ENCODE peak calls at places on chromosome 12, in seven cellular contexts. D is mesothelial cell of epicardium, Z is body of pancreas, A is immature natural killer cell, X is adrenal gland, P is left cardiac atrium, I is tibial artery. F is an unnamed sample.

GRCh38 chr12:103780093-103780440 is 61.0 kb downstream of the NT5DC3 start:
- DNase-seq in X (no peak), D (no peak), A (no peak), I (no peak), P (no peak), Z (no peak), F (no peak)

GRCh38 chr12:6230321-6231110 is 30.3 kb downstream of the CD9 start:
- DNase-seq in P (peak), Z (peak), D (no peak), X (no peak), A (peak), I (peak), F (peak)

GRCh38 chr12:97026901-97027300 is 119.8 kb downstream of the NEDD1 start:
- DNase-seq in X (no peak), Z (no peak), D (no peak), I (no peak), A (no peak), P (no peak), F (no peak)

GRCh38 chr12:68746572-68747180 is 700 bp downstream of the SLC35E3 start:
- DNase-seq in Z (peak), D (peak), I (peak), A (no peak), X (peak), P (peak), F (peak)

GRCh38 chr12:26116829-26117228 is 8.0 kb downstream of the BHLHE41 start:
- DNase-seq in A (no peak), D (no peak), X (no peak), P (no peak), I (no peak), Z (no peak), F (no peak)

GRCh38 chr12:6336859-6337744 is 4.8 kb downstream of the TNFRSF1A start:
- DNase-seq in I (no peak), P (no peak), A (peak), D (no peak), X (no peak), Z (no peak), F (no peak)

GRCh38 chr12:79725987-79726386 is 35.2 kb upstream of the PAWR start:
- DNase-seq in D (no peak), X (no peak), A (no peak), I (no peak), P (no peak), Z (no peak), F (no peak)

GRCh38 chr12:117472983-117473382 is 111.6 kb upstream of the NOS1 start:
- DNase-seq in D (no peak), X (no peak), A (no peak), P (no peak), I (no peak), Z (peak), F (no peak)

GRCh38 chr12:112161711-112162110 is 36.4 kb downstream of the TRAFD1 start:
- DNase-seq in Z (no peak), P (no peak), I (no peak), D (no peak), A (no peak), X (no peak), F (no peak)

GRCh38 chr12:124938606-124939427 is 24.4 kb upstream of the UBC start:
- DNase-seq in A (no peak), X (peak), I (peak), Z (peak), D (peak), P (peak), F (peak)

GRCh38 chr12:57762463-57762862 is 4.4 kb downstream of the CYP27B1 start:
- DNase-seq in I (no peak), D (no peak), X (no peak), P (no peak), Z (no peak), A (no peak), F (no peak)

GRCh38 chr12:53744730-53745129 is 7.0 kb downstream of the CISTR start:
- DNase-seq in Z (no peak), A (no peak), D (no peak), P (no peak), I (no peak), X (no peak), F (no peak)

GRCh38 chr12:124493809-124494750 is 73.3 kb downstream of the NCOR2 start:
- DNase-seq in A (no peak), I (no peak), P (no peak), D (no peak), Z (no peak), X (no peak), F (no peak)

GRCh38 chr12:120628919-120629318 is 11.5 kb upstream of the CABP1 start:
- DNase-seq in I (no peak), D (no peak), X (no peak), Z (peak), P (no peak), A (no peak), F (no peak)

GRCh38 chr12:90399317-90399716 is 555.7 kb downstream of the CCER1 start:
- DNase-seq in P (no peak), X (no peak), A (no peak), I (no peak), D (no peak), Z (no peak), F (no peak)

GRCh38 chr12:58969227-58969626 is 48.9 kb upstream of the LRIG3 start:
- DNase-seq in I (no peak), Z (no peak), X (no peak), A (no peak), P (no peak), D (no peak), F (no peak)

GRCh38 chr12:119354187-119354586 is 19.7 kb downstream of the CCDC60 start:
- DNase-seq in X (no peak), P (no peak), D (no peak), I (no peak), Z (no peak), A (no peak), F (no peak)

GRCh38 chr12:125586441-125586840 is 521.2 kb downstream of the AACS start:
- DNase-seq in X (no peak), P (no peak), A (no peak), D (no peak), Z (no peak), I (no peak), F (no peak)

GRCh38 chr12:85405781-85406522 is 125.9 kb downstream of the ALX1 start:
- DNase-seq in X (no peak), D (no peak), A (no peak), I (no peak), P (no peak), Z (no peak), F (no peak)

GRCh38 chr12:34294671-34295365 is 272.5 kb downstream of the ALG10 start:
- DNase-seq in A (no peak), I (peak), P (peak), D (no peak), Z (peak), X (no peak), F (no peak)

GRCh38 chr12:122407208-122407607 is 15.3 kb downstream of the CLIP1 start:
- DNase-seq in P (no peak), I (no peak), D (no peak), A (no peak), X (no peak), Z (no peak), F (no peak)

GRCh38 chr12:79883216-79883615 is 51.7 kb downstream of the PPP1R12A start:
- DNase-seq in A (no peak), X (no peak), Z (no peak), P (no peak), I (no peak), D (no peak), F (no peak)

GRCh38 chr12:89882051-89882450 is 173.4 kb upstream of the ATP2B1 start:
- DNase-seq in I (no peak), D (no peak), X (no peak), A (no peak), P (no peak), Z (no peak), F (no peak)

GRCh38 chr12:45439039-45439438 is 223.1 kb downstream of the ANO6 start:
- DNase-seq in D (no peak), A (no peak), Z (no peak), I (no peak), P (no peak), X (no peak), F (no peak)

GRCh38 chr12:121441555-121441954 is 41.6 kb downstream of the RNF34 start:
- DNase-seq in A (no peak), Z (peak), D (no peak), X (no peak), P (no peak), I (no peak), F (no peak)

GRCh38 chr12:131076277-131076676 is 122.6 kb downstream of the ADGRD1 start:
- DNase-seq in D (no peak), P (no peak), I (peak), X (no peak), A (no peak), Z (no peak), F (no peak)

GRCh38 chr12:85036241-85036707 is at the start of the genes LRRIQ1 and TSPAN19:
- DNase-seq in P (peak), X (peak), Z (peak), I (peak), A (no peak), D (peak), F (peak)

GRCh38 chr12:123134265-123134664 is 16.6 kb downstream of the PITPNM2 start:
- DNase-seq in A (no peak), X (no peak), P (no peak), I (no peak), D (no peak), Z (no peak), F (no peak)

GRCh38 chr12:91918431-91918830 is 227.2 kb downstream of the BTG1 start:
- DNase-seq in D (no peak), X (no peak), I (no peak), Z (no peak), P (no peak), A (no peak), F (no peak)

GRCh38 chr12:122813310-122813713 is 21.9 kb upstream of the HIP1R start:
- DNase-seq in X (no peak), I (no peak), D (no peak), P (no peak), Z (no peak), A (no peak), F (no peak)

GRCh38 chr12:69688496-69689427 is 10.3 kb downstream of the BEST3 start:
- DNase-seq in A (no peak), D (peak), I (peak), X (peak), P (peak), Z (peak), F (peak)

GRCh38 chr12:130742716-130743115 is 26.6 kb upstream of the RIMBP2 start:
- DNase-seq in P (no peak), A (no peak), X (no peak), D (no peak), I (no peak), Z (no peak), F (no peak)

GRCh38 chr12:125329239-125330238 is 264.3 kb downstream of the AACS start:
- DNase-seq in D (no peak), I (no peak), P (no peak), X (no peak), A (no peak), Z (no peak), F (no peak)

GRCh38 chr12:100576311-100577036 is 3.0 kb downstream of the GAS2L3 start:
- DNase-seq in X (no peak), A (no peak), I (no peak), D (no peak), Z (no peak), P (no peak), F (no peak)

GRCh38 chr12:46832084-46832704 is 6.4 kb upstream of the SLC38A4 start:
- DNase-seq in D (no peak), Z (no peak), I (no peak), A (no peak), X (no peak), P (no peak), F (no peak)

F was measured in mucosa of gallbladder.